ENCODE peak calls at places on chromosome 21, in six cellular contexts. X is H1, F is HCT116, D is K562, C is GM12878, E is SK-N-SH. Y is an unnamed sample.

GRCh38 chr21:45373991-45374816 is 30.8 kb upstream of the COL18A1 start:
- DNase-seq in F (no peak), D (no peak), C (no peak), E (no peak), X (no peak), Y (no peak)

GRCh38 chr21:46082638-46083270 is 15.2 kb upstream of the COL6A2 start:
- DNase-seq in F (no peak), C (no peak), E (no peak), X (no peak), D (no peak), Y (no peak)

GRCh38 chr21:15001773-15002647 is 62.8 kb downstream of the NRIP1 start:
- DNase-seq in D (no peak), C (peak), F (no peak), E (no peak), X (no peak), Y (no peak)

GRCh38 chr21:26554365-26554764 is 18.7 kb downstream of the CYYR1 start:
- DNase-seq in E (peak), C (no peak), X (no peak), F (no peak), D (no peak), Y (no peak)

GRCh38 chr21:37965088-37965805 is 49.0 kb upstream of the KCNJ6 start:
- DNase-seq in X (no peak), D (no peak), C (no peak), E (no peak), F (no peak), Y (no peak)

GRCh38 chr21:46057111-46057709 is 40.7 kb upstream of the COL6A2 start:
- DNase-seq in F (no peak), E (no peak), X (no peak), D (no peak), C (no peak), Y (no peak)

GRCh38 chr21:25175938-25176337 is 431.3 kb downstream of the MRPL39 start:
- DNase-seq in E (no peak), D (no peak), X (no peak), F (no peak), C (no peak), Y (no peak)

GRCh38 chr21:37208056-37208705 is 59.0 kb downstream of the VPS26C start:
- DNase-seq in F (no peak), E (peak), X (no peak), C (peak), D (peak), Y (peak)

GRCh38 chr21:37796011-37796410 is 120.2 kb downstream of the KCNJ6 start:
- DNase-seq in F (no peak), X (no peak), D (no peak), E (no peak), C (no peak), Y (no peak)

GRCh38 chr21:46183910-46184624 is at the start of gene SPATC1L:
- DNase-seq in C (peak), D (peak), E (peak), X (peak), F (no peak), Y (peak)

GRCh38 chr21:46560568-46561447 is 44.1 kb downstream of the S100B start:
- DNase-seq in E (peak), D (no peak), C (no peak), X (no peak), F (no peak), Y (no peak)

GRCh38 chr21:37220433-37220980 is 46.6 kb downstream of the VPS26C start:
- DNase-seq in C (no peak), F (no peak), X (no peak), E (peak), D (no peak), Y (peak)

GRCh38 chr21:45804809-45805313 is 161.3 kb downstream of the PCBP3 start:
- DNase-seq in E (no peak), X (no peak), F (no peak), D (no peak), C (no peak), Y (no peak)

GRCh38 chr21:45378258-45378966 is 26.6 kb upstream of the COL18A1 start:
- DNase-seq in F (no peak), E (no peak), X (peak), D (no peak), C (no peak), Y (no peak)

GRCh38 chr21:45467221-45467779 is 62.3 kb downstream of the COL18A1 start:
- DNase-seq in X (no peak), F (no peak), D (no peak), C (no peak), E (no peak), Y (no peak)

GRCh38 chr21:40717008-40717407 is 129.9 kb downstream of the DSCAM start:
- DNase-seq in X (no peak), F (no peak), E (no peak), D (no peak), C (no peak), Y (no peak)

GRCh38 chr21:15018382-15018781 is 46.4 kb downstream of the NRIP1 start:
- DNase-seq in E (no peak), X (no peak), F (no peak), D (no peak), C (no peak), Y (no peak)

GRCh38 chr21:29030909-29031308 is 6.4 kb downstream of the USP16 start:
- DNase-seq in F (no peak), E (no peak), C (no peak), X (no peak), D (no peak), Y (no peak)

GRCh38 chr21:15809818-15810217 is 80.0 kb downstream of the USP25 start:
- DNase-seq in C (no peak), X (no peak), F (no peak), E (no peak), D (no peak), Y (no peak)

GRCh38 chr21:38460171-38460742 is 38.0 kb downstream of the ERG start:
- DNase-seq in F (no peak), E (no peak), C (no peak), X (no peak), D (no peak), Y (no peak)

GRCh38 chr21:17146426-17146825 is 366.4 kb upstream of the CXADR start:
- DNase-seq in D (no peak), E (no peak), C (no peak), F (no peak), X (no peak), Y (no peak)
- TF ChIP-seq RAD21 in D (no peak), E (peak), C (no peak), F (no peak), X (peak), Y (no peak)

GRCh38 chr21:27693376-27693775 is 726.5 kb upstream of the ADAMTS5 start:
- DNase-seq in F (no peak), C (no peak), X (no peak), E (no peak), D (no peak), Y (no peak)
- TF ChIP-seq SIN3A in F (no peak), C (no peak), X (no peak), E (no peak), D (no peak), Y (no peak)

GRCh38 chr21:36125513-36126121 is 9.3 kb upstream of the CBR3 start:
- DNase-seq in D (peak), C (no peak), E (peak), F (no peak), X (no peak), Y (peak)
- TF ChIP-seq RAD21 in D (peak), C (peak), E (peak), F (peak), X (peak), Y (no peak)

GRCh38 chr21:41777934-41778815 is 11.3 kb upstream of the RIPK4 start:
- DNase-seq in C (no peak), X (peak), D (peak), F (peak), E (peak), Y (peak)
- TF ChIP-seq SIN3A in C (no peak), X (no peak), D (no peak), F (no peak), E (no peak), Y (no peak)

DNA sequence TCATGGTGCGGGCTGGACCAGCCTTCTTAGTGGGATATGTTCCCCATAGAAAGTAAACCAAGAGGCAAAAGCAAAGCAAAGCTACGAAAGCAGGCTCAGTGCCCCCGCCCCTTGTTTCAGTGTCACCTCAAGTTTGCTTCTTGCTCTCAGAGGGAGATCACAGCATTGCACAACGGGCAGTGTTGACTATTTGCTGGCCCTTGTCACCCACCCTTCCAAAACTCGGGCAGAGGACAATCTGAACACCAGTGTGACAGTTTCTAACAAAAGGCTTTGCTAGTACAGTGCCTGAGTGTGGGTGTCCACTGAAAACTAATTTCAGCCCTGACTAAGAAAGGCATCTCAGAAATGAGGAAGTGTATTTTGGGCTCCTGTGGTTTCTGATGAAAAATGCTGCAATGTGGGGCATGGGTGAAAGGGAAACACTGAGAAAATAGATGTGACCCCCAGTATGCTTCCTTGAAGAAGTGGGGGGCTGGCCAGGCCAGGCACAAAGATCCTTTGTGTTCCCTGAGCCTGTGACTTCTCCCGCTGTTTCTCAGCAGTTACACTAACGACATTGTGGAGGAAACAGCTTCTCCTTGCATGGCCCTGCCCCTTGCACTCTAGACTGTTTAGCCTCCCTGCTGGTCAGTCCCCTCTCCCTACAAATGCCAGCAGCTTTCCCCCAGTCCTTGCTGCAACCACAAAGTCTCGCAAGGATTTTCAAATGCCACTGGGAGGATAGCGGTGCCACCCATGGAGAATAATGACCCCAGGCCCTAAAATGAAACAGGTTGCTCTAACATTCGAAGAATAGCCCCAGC is 33.3 kb upstream of the KCNE1 start:
- DNase-seq in X (no peak), E (no peak), F (peak), C (peak), D (no peak), Y (peak)
- TF ChIP-seq RAD21 in X (no peak), E (no peak), F (no peak), C (no peak), D (peak), Y (no peak)

DNA sequence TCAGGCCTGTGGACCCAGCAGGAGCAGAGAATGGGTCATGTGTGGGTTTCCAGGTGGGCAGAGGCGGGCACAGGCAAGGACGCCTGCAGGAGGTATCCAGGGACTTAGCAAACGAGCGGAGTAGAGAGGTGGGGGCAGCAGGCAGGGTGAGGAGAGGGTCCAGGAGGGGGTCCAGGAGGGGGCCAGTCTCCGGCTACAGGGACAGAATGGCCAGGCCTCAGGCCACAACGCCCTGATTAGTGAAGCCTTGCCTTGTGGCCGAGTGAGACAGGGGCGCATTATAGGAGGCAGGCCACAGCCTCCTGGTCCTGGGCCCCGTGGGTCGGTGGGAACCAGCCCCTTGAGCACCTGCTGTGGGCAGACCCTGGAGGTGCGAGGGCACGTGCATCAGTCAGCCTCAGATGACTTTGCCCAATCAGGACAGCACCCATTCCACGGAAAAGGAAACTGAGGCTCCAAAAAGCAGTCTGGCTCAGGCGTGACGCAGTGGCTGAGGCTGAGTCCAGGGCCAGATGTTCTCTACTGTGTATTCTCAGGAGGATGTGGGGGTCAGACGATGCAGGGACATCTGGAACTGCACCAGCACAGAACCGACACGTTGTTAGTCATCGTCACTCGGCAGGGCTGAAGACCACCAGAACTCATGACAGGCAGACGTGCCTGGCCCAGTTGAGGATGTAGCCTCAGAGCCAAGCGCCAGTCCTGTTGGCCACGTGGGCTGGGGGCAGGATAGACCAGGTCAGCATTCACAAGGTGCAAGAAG is 113.7 kb downstream of the CRYAA start:
- DNase-seq in X (no peak), E (no peak), C (no peak), F (no peak), D (no peak), Y (no peak)
- TF ChIP-seq SIN3A in X (no peak), E (no peak), C (no peak), F (no peak), D (no peak), Y (no peak)

DNA sequence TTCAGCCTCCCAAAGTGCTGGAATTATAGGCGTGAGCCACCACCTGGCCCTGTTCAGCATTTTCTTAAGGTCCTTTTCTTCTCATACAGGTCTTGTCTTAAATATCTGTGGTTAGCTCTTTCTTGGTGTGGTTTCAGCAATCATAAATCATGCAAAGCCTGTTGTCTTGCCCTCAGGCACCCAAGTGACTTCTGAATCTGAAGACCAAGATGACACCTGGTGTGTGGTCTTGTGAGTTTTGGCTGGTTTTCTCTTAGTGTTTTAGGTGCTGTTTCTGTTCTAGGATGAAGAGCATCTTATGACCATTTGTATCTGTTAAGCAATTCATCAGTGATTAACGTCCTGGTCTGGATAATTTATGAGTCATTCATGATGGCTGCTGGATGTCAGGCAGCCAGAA is 12.5 kb upstream of the CFAP298 start:
- DNase-seq in D (no peak), F (peak), X (no peak), E (no peak), C (no peak), Y (no peak)
- TF ChIP-seq RAD21 in D (no peak), F (no peak), X (no peak), E (no peak), C (no peak), Y (no peak)

GRCh38 chr21:39675595-39675994 is 62.9 kb downstream of the B3GALT5 start:
- DNase-seq in F (no peak), X (no peak), C (no peak), D (no peak), E (peak), Y (no peak)
- TF ChIP-seq SIN3A in F (no peak), X (no peak), C (no peak), D (no peak), E (no peak), Y (no peak)

GRCh38 chr21:43361493-43362296 is 65.2 kb downstream of the SIK1 start:
- DNase-seq in C (peak), D (no peak), F (no peak), X (no peak), E (no peak), Y (no peak)

GRCh38 chr21:43360441-43361126 is 66.3 kb downstream of the SIK1 start:
- DNase-seq in C (no peak), X (no peak), D (no peak), E (no peak), F (no peak), Y (no peak)

GRCh38 chr21:43362306-43362927 is 64.5 kb downstream of the SIK1 start:
- DNase-seq in X (no peak), E (peak), D (no peak), F (no peak), C (no peak), Y (no peak)

GRCh38 chr21:43362928-43363314 is 64.0 kb downstream of the SIK1 start:
- DNase-seq in E (no peak), F (no peak), C (no peak), X (no peak), D (no peak), Y (no peak)

GRCh38 chr21:43361127-43361492 is 65.8 kb downstream of the SIK1 start:
- DNase-seq in C (no peak), E (peak), F (no peak), D (no peak), X (no peak), Y (no peak)
- TF ChIP-seq RAD21 in C (no peak), E (no peak), F (no peak), D (no peak), X (no peak), Y (no peak)

DNA sequence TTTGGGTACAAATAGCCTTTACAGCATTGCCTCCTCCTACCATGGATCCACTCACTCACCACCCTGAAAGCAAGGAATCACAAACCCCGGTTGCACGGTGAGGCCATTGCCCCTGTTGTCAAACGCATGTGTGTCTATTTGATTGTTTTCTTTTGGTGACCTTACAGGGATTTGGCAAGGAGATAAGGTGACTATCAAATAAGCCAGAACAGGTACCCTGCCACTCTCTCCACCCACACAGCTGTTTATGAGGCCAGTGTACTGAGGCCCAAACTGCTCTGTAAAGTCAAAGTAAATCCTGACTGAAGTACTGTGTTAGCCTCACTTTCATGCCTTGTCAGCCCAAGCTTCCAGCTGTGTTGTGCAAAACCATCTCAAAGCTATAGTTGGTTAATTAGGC is 136.4 kb downstream of the HUNK start:
- DNase-seq in X (no peak), F (no peak), D (no peak), E (no peak), C (no peak), Y (no peak)
- TF ChIP-seq SIN3A in X (no peak), F (no peak), D (no peak), E (no peak), C (no peak), Y (no peak)

Y was measured in HepG2.